ENCODE peak calls at places on chromosomes 2 and 18, in six cellular contexts. C is foreskin fibroblast, H is WTC11, X is adrenal gland, V is OCI-LY7, B is cardiac fibroblast. Y is an unnamed sample.

GRCh38 chr18:58603365-58604067 is 25.4 kb downstream of the ALPK2 start:
- DNase-seq in V (no peak), X (no peak), B (no peak), H (no peak), C (no peak), Y (no peak)

GRCh38 chr2:55155764-55156221 is 76.3 kb downstream of the CLHC1 start:
- DNase-seq in V (no peak), B (peak), H (no peak), C (peak), X (no peak), Y (peak)

GRCh38 chr2:105780606-105781005 is 35.9 kb downstream of the NCK2 start:
- DNase-seq in C (no peak), H (no peak), X (no peak), B (no peak), V (no peak), Y (no peak)

GRCh38 chr18:41660654-41661053 is 294.4 kb upstream of the PIK3C3 start:
- DNase-seq in V (no peak), H (no peak), X (no peak), B (no peak), C (no peak), Y (no peak)

GRCh38 chr2:238929242-238930081 is 81.6 kb downstream of the TWIST2 start:
- DNase-seq in C (no peak), H (no peak), V (no peak), B (peak), X (peak), Y (peak)

GRCh38 chr2:47725808-47726207 is 57.1 kb upstream of the MSH6 start:
- DNase-seq in C (no peak), V (peak), H (no peak), B (peak), X (peak), Y (no peak)

GRCh38 chr2:71893646-71894045 is 254.0 kb downstream of the CYP26B1 start:
- DNase-seq in V (no peak), B (no peak), C (no peak), X (no peak), H (no peak), Y (no peak)

GRCh38 chr2:107804608-107805498 is 21.8 kb upstream of the RGPD4 start:
- DNase-seq in V (no peak), B (no peak), X (no peak), H (no peak), C (no peak), Y (no peak)

GRCh38 chr2:26615336-26616031 is 25.7 kb downstream of the CIB4 start:
- DNase-seq in B (peak), X (no peak), H (peak), C (no peak), V (no peak), Y (no peak)

GRCh38 chr2:62495777-62496176 is 10.2 kb downstream of the TMEM17 start:
- DNase-seq in C (no peak), V (no peak), H (no peak), B (no peak), X (peak), Y (no peak)

GRCh38 chr18:69795785-69796184 is 151.9 kb downstream of the CD226 start:
- DNase-seq in V (no peak), H (no peak), C (no peak), B (no peak), X (no peak), Y (no peak)

GRCh38 chr2:192749606-192750200 is 555.0 kb upstream of the TMEFF2 start:
- DNase-seq in X (no peak), C (no peak), V (no peak), H (no peak), B (peak), Y (no peak)

GRCh38 chr2:241088376-241088775 is 13.7 kb downstream of the MTERF4 start:
- DNase-seq in C (no peak), H (no peak), X (no peak), B (no peak), V (no peak), Y (no peak)

GRCh38 chr2:196234672-196235071 is 63.3 kb upstream of the STK17B start:
- DNase-seq in H (no peak), C (peak), V (no peak), X (no peak), B (peak), Y (peak)

GRCh38 chr18:78915446-78916008 is 64.1 kb upstream of the SALL3 start:
- DNase-seq in C (no peak), X (no peak), H (no peak), B (no peak), V (no peak), Y (no peak)

GRCh38 chr2:60502123-60502522 is 51.3 kb downstream of the BCL11A start:
- DNase-seq in B (no peak), V (no peak), X (no peak), H (no peak), C (no peak), Y (no peak)

GRCh38 chr18:25425030-25425429 is 73.1 kb upstream of the ZNF521 start:
- DNase-seq in H (no peak), V (no peak), B (no peak), X (peak), C (no peak), Y (no peak)

GRCh38 chr2:203914546-203915169 is 21.9 kb upstream of the ICOS start:
- DNase-seq in C (no peak), V (no peak), X (no peak), H (no peak), B (no peak), Y (no peak)

GRCh38 chr18:21978546-21979170 is 190.7 kb upstream of the GATA6 start:
- DNase-seq in X (no peak), C (no peak), B (no peak), H (no peak), V (no peak), Y (no peak)

GRCh38 chr2:224284134-224284946 is 117.6 kb downstream of the FAM124B start:
- DNase-seq in V (peak), X (peak), B (peak), H (peak), C (peak), Y (peak)

GRCh38 chr2:207951734-207952480 is 73.4 kb downstream of the PLEKHM3 start:
- DNase-seq in C (no peak), B (no peak), X (no peak), H (no peak), V (peak), Y (no peak)

GRCh38 chr2:200698217-200698616 is 112.4 kb downstream of the AOX1 start:
- DNase-seq in H (no peak), C (no peak), X (no peak), B (no peak), V (no peak), Y (no peak)

GRCh38 chr2:231196592-231196991 is 1.8 kb upstream of the ARMC9 start:
- DNase-seq in B (no peak), H (no peak), V (no peak), C (no peak), X (no peak), Y (no peak)

GRCh38 chr18:59426855-59427254 is 67.8 kb upstream of the LMAN1 start:
- DNase-seq in B (no peak), V (no peak), C (no peak), X (no peak), H (no peak), Y (no peak)

GRCh38 chr2:170073288-170073687 is 104.7 kb upstream of the MYO3B start:
- DNase-seq in C (peak), X (peak), B (peak), H (no peak), V (no peak), Y (peak)

GRCh38 chr18:5630766-5631413 is 87.1 kb upstream of the EPB41L3 start:
- DNase-seq in B (no peak), H (no peak), V (no peak), X (no peak), C (no peak), Y (no peak)

GRCh38 chr2:232721261-232721660 is 24.1 kb downstream of the GIGYF2 start:
- DNase-seq in H (no peak), B (no peak), V (no peak), C (no peak), X (no peak), Y (no peak)

GRCh38 chr2:109380502-109381326 is 233.1 kb downstream of the SEPTIN10 start:
- DNase-seq in C (no peak), V (no peak), X (no peak), H (peak), B (no peak), Y (peak)

GRCh38 chr2:12488365-12488972 is 228.3 kb upstream of the TRIB2 start:
- DNase-seq in B (no peak), X (no peak), V (peak), C (no peak), H (no peak), Y (no peak)

GRCh38 chr2:151302879-151303278 is 13.4 kb upstream of the NMI start:
- DNase-seq in H (no peak), C (peak), B (peak), X (peak), V (no peak), Y (peak)

GRCh38 chr2:34162236-34162635 is 563.1 kb upstream of the FAM98A start:
- DNase-seq in B (no peak), V (no peak), X (no peak), C (no peak), H (no peak), Y (no peak)

GRCh38 chr18:54783100-54783499 is 45.2 kb upstream of the RAB27B start:
- DNase-seq in X (no peak), B (no peak), V (no peak), C (no peak), H (no peak), Y (no peak)

GRCh38 chr18:63783394-63783793 is 8.2 kb downstream of the SERPINB7 start:
- DNase-seq in X (no peak), H (peak), B (no peak), C (no peak), V (no peak), Y (no peak)

GRCh38 chr2:130755234-130756040 is at the start of gene AMER3:
- DNase-seq in X (no peak), H (peak), C (no peak), B (no peak), V (no peak), Y (no peak)

GRCh38 chr2:52844701-52845423 is 922.7 kb upstream of the CHAC2 start:
- DNase-seq in X (no peak), H (no peak), C (no peak), V (no peak), B (no peak), Y (no peak)

GRCh38 chr2:111135910-111136297 is 15.2 kb downstream of the BCL2L11 start:
- DNase-seq in H (peak), C (no peak), X (no peak), B (peak), V (no peak), Y (no peak)

GRCh38 chr2:218648473-218649100 is 10.8 kb downstream of the ZNF142 start:
- DNase-seq in X (peak), H (peak), V (peak), C (peak), B (peak), Y (peak)

GRCh38 chr18:73688851-73689659 is 458.6 kb downstream of the FBXO15 start:
- DNase-seq in C (peak), V (peak), H (no peak), X (no peak), B (peak), Y (peak)

GRCh38 chr2:69171829-69172228 is 158.8 kb downstream of the ANTXR1 start:
- DNase-seq in V (no peak), B (no peak), X (no peak), H (no peak), C (no peak), Y (no peak)

GRCh38 chr18:46754661-46755292 is 2.1 kb downstream of the ST8SIA5 start:
- DNase-seq in B (no peak), X (peak), H (peak), V (no peak), C (no peak), Y (no peak)
- TF ChIP-seq CTCF in B (no peak), X (no peak), H (no peak), V (no peak), C (no peak), Y (peak)

DNA sequence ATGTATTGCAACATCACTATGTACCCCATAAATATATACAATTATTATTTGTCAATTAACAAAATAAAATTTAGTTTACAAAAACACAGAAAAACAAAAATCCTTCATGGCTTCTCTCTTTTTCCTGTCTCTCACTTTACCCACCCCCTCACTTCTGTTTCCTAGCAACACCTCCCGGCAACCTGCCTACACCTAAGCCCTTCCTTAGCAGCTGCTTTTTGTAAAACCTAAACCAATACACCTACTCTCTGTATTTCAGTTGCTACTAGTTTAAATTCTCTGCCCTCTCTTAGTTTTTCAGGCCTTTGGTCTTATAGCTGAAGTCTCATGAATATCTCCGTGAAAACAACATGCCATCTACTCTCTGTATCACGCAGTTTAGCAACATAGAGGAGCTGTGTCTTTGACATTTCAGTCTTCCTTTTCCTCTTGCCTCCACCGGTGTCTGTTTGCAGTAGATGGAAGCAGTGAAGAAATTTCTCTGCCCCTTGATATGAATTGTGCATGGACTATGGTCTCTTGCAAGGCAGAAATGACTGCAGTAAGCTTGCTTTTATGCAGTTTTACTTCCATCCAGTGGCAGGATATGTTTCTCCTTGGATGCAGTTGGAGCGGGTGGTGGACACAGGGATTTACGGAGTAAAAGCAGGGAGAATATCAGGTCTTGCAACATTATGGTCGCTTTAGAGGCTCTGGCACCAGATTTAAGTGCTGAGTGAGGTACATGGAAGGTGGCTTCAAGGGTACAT is 42.0 kb upstream of the ZDBF2 start:
- DNase-seq in X (no peak), V (no peak), H (no peak), B (peak), C (no peak), Y (no peak)
- TF ChIP-seq CTCF in X (no peak), V (no peak), H (no peak), B (no peak), C (no peak), Y (no peak)

GRCh38 chr2:155715705-155716104 is 616.8 kb downstream of the NR4A2 start:
- DNase-seq in B (no peak), H (no peak), X (no peak), C (no peak), V (no peak), Y (no peak)

GRCh38 chr2:155714983-155715382 is 617.5 kb downstream of the NR4A2 start:
- DNase-seq in B (no peak), V (no peak), H (no peak), X (no peak), C (no peak), Y (no peak)
- TF ChIP-seq CTCF in B (no peak), V (no peak), H (no peak), X (no peak), C (no peak), Y (no peak)

DNA sequence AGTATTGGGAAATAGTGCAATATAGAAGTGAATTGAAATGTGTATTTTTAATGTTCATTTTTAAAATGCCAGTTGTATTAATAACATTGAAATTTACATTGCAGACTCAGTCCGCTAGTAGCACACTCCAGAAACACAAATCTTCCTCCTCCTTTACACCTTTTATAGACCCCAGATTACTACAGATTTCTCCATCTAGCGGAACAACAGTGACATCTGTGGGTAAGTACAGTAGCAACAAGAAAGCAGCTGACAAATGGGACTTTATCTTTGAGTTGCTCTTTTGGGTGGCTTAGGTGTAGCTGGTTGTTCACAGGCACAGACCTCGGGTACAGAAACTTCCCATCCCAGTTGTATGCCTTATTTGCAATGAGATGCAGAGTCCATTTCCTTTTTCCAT is 118.2 kb upstream of the IL1R2 start:
- DNase-seq in C (no peak), X (no peak), B (no peak), H (no peak), V (peak), Y (peak)
- TF ChIP-seq CTCF in C (no peak), X (no peak), B (no peak), H (no peak), V (peak), Y (peak)